ENCODE peak calls at places on chromosomes 5 and 9, in four cellular contexts. S is fibroblast of lung, I is upper lobe of right lung, A is HCT116. N is an unnamed sample.
A peak's percentile ranks its signal among the peaks of the same experiment; 100 is the strongest.

GRCh38 chr5:170420809-170421412 is 31.7 kb upstream of the KCNMB1 start:
- DNase-seq in A (peak; percentile 68), I (no peak), S (peak; percentile 61), N (peak; percentile 5)

GRCh38 chr9:105062222-105062850 is 134.4 kb upstream of the ABCA1 start:
- DNase-seq in A (no peak), I (no peak), S (no peak), N (no peak)

GRCh38 chr5:129852747-129853352 is 51.4 kb upstream of the CHSY3 start:
- DNase-seq in I (peak; percentile 83), S (peak; percentile 46), A (peak; percentile 62), N (peak; percentile 16)

GRCh38 chr5:141488591-141489478 is at the start of gene PCDHGC5:
- DNase-seq in S (peak; percentile 87), I (no peak), A (no peak), N (peak; percentile 61)

GRCh38 chr5:60521379-60522298 is 178.3 kb downstream of the DEPDC1B start:
- DNase-seq in I (no peak), A (no peak), S (no peak), N (no peak)

GRCh38 chr9:70557665-70558419 is 143.4 kb upstream of the KLF9 start:
- DNase-seq in I (no peak), A (no peak), S (no peak), N (no peak)

GRCh38 chr9:124054671-124055212 is 43.2 kb downstream of the LHX2 start:
- DNase-seq in I (peak; percentile 46), A (no peak), S (peak; percentile 99), N (peak; percentile 31)

GRCh38 chr5:151096001-151096373 is 15.2 kb upstream of the TNIP1 start:
- DNase-seq in A (no peak), I (no peak), S (no peak), N (no peak)

GRCh38 chr5:124654418-124654817 is 92.0 kb downstream of the ZNF608 start:
- DNase-seq in S (no peak), I (no peak), A (no peak), N (no peak)

GRCh38 chr9:137621131-137621757 is 2.4 kb downstream of the EHMT1 start:
- DNase-seq in I (no peak), S (no peak), A (no peak), N (no peak)

GRCh38 chr9:94721754-94722153 is 4.7 kb upstream of the AOPEP start:
- DNase-seq in A (no peak), I (no peak), S (no peak), N (no peak)

GRCh38 chr9:36163840-36164175 is 5.4 kb upstream of the CCIN start:
- DNase-seq in S (peak; percentile 79), A (no peak), I (no peak), N (no peak)

GRCh38 chr9:503331-503730 is 288.7 kb downstream of the DOCK8 start:
- DNase-seq in A (no peak), S (no peak), I (no peak), N (no peak)

GRCh38 chr9:117763314-117763713 is 59.1 kb downstream of the TLR4 start:
- DNase-seq in S (peak; percentile 35), A (no peak), I (no peak), N (peak; percentile 3)

GRCh38 chr5:142474426-142474825 is 149.6 kb upstream of the SPRY4 start:
- DNase-seq in A (no peak), I (no peak), S (no peak), N (no peak)

GRCh38 chr5:114477816-114478330 is 116.0 kb downstream of the KCNN2 start:
- DNase-seq in I (no peak), A (no peak), S (no peak), N (no peak)

GRCh38 chr9:82397534-82397933 is 409.0 kb downstream of the SPATA31D1 start:
- DNase-seq in S (no peak), A (no peak), I (no peak), N (no peak)

GRCh38 chr9:19171271-19171670 is 44.0 kb upstream of the PLIN2 start:
- DNase-seq in A (no peak), S (no peak), I (no peak), N (no peak)

GRCh38 chr9:19173598-19174125 is 46.4 kb upstream of the PLIN2 start:
- DNase-seq in A (no peak), I (no peak), S (no peak), N (no peak)

DNA sequence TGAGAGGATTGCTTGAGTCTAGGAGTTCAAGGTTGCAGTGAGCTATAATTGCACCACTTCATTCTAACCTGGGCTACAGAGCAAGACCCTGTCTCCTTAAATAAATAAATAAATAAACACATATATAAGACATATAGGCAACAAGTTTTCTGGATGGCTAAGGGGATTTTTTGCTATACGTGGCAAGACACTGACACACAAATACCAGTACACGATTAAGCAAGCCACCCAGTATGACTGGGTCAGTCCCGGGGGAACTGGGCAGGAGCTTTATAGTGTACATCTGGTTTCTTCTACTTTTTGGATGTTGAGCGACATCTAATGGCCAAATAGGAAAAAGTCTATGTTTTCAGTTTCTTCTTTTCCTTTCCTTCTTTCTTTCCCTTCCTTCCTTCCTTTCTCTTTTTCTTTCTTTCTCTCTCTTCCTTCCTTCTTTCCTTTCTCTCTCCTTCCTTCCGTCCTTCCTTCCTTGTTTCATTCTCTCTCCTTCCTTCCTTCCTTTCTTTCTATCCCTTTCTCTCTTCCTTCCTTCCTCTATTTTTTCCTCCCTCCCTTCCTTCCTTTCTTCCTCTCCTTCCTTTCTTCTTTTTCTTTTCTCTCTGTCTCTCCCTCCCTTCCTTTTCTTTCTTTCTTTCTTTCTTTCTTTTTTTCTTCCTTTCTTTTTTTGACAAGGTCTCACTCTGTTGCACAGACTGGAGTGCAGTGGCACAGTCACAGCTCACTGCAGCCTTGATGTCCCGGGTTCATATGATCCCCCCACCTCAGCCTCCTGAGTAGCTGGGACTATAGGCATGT is 47.0 kb upstream of the PLIN2 start:
- DNase-seq in A (peak; percentile 34), I (peak; percentile 63), S (peak; percentile 78), N (peak; percentile 44)
- H3K27ac ChIP-seq in A (no peak overlapping the region), I (no peak overlapping the region), S (peak overlapping the region; percentile 43), N (no peak overlapping the region)

GRCh38 chr5:127398508-127398907 is 107.9 kb downstream of the MEGF10 start:
- DNase-seq in I (no peak), A (no peak), S (no peak), N (no peak)
- H3K27ac ChIP-seq in I (no peak overlapping the region), A (no peak overlapping the region), S (no peak overlapping the region), N (no peak overlapping the region)

GRCh38 chr9:34374905-34375552 is 1.7 kb downstream of the MYORG start:
- DNase-seq in S (no peak), A (no peak), I (no peak), N (no peak)
- H3K27ac ChIP-seq in S (no peak overlapping the region), A (peak overlapping the region; percentile 39), I (peak overlapping the region; percentile 37), N (no peak overlapping the region)

GRCh38 chr5:5135957-5136676 is 4.0 kb upstream of the ADAMTS16 start:
- DNase-seq in S (no peak), I (no peak), A (no peak), N (peak; percentile 8)

GRCh38 chr5:5141011-5141599 is 975 bp downstream of the ADAMTS16 start:
- DNase-seq in I (no peak), A (no peak), S (no peak), N (no peak)

GRCh38 chr5:5140051-5141010 is at the start of gene ADAMTS16:
- DNase-seq in S (no peak), A (no peak), I (no peak), N (no peak)

GRCh38 chr5:5141625-5142527 is 1.7 kb downstream of the ADAMTS16 start:
- DNase-seq in A (peak; percentile 45), I (no peak), S (peak; percentile 47), N (peak; percentile 3)

GRCh38 chr5:5139358-5140050 is 626 bp upstream of the ADAMTS16 start:
- DNase-seq in S (no peak), A (no peak), I (no peak), N (no peak)
- H3K27ac ChIP-seq in S (no peak overlapping the region), A (no peak overlapping the region), I (no peak overlapping the region), N (no peak overlapping the region)

N was measured in epithelial cell of prostate.